ENCODE peak calls at places on chromosomes 13 and 19, in five cellular contexts. R is tibial artery, K is tibial nerve, X is heart left ventricle, L is body of pancreas. E is an unnamed sample.

GRCh38 chr13:42984691-42985090 is 7.3 kb downstream of the EPSTI1 start:
- DNase-seq in X (no peak), L (no peak), K (no peak), R (no peak), E (no peak)

GRCh38 chr19:56066152-56067023 is 54.7 kb downstream of the ZNF787 start:
- DNase-seq in R (peak; percentile 33), X (peak; percentile 80), L (peak; percentile 74), K (no peak), E (peak; percentile 79)

GRCh38 chr13:37485766-37486165 is 112.8 kb downstream of the POSTN start:
- DNase-seq in X (no peak), R (no peak), L (no peak), K (no peak), E (no peak)

GRCh38 chr13:41780736-41781708 is 179.9 kb downstream of the VWA8 start:
- DNase-seq in R (no peak), X (no peak), K (no peak), L (peak; percentile 13), E (no peak)

GRCh38 chr19:28960586-28960985 is 252.4 kb downstream of the UQCRFS1 start:
- DNase-seq in K (no peak), X (no peak), L (no peak), R (no peak), E (no peak)

GRCh38 chr13:91667486-91667885 is 269.1 kb downstream of the GPC5 start:
- DNase-seq in L (no peak), R (no peak), K (no peak), X (no peak), E (no peak)

GRCh38 chr13:114199961-114200672 is 21.1 kb downstream of the CFAP97D2 start:
- DNase-seq in R (no peak), L (no peak), X (no peak), K (no peak), E (no peak)

GRCh38 chr13:60482012-60482411 is 85.0 kb downstream of the TDRD3 start:
- DNase-seq in K (no peak), R (no peak), X (no peak), L (no peak), E (no peak)

GRCh38 chr13:27131202-27131623 is 40.4 kb downstream of the USP12 start:
- DNase-seq in R (no peak), X (no peak), K (no peak), L (no peak), E (peak; percentile 44)

GRCh38 chr19:39890755-39891551 is 43.5 kb downstream of the FCGBP start:
- DNase-seq in L (no peak), R (no peak), K (no peak), X (no peak), E (no peak)

GRCh38 chr13:97629601-97630272 is 195.8 kb downstream of the RAP2A start:
- DNase-seq in R (no peak), K (no peak), L (peak; percentile 39), X (no peak), E (no peak)

GRCh38 chr13:47433461-47434005 is 536.7 kb upstream of the HTR2A start:
- DNase-seq in R (no peak), X (no peak), L (no peak), K (no peak), E (no peak)

GRCh38 chr13:114339779-114340534 is 25.7 kb downstream of the CHAMP1 start:
- DNase-seq in X (no peak), L (peak; percentile 74), R (no peak), K (no peak), E (no peak)

GRCh38 chr19:41226053-41226873 is 7.2 kb downstream of the AXL start:
- DNase-seq in K (peak; percentile 47), R (peak; percentile 68), L (peak; percentile 62), X (peak; percentile 81), E (peak; percentile 67)

GRCh38 chr13:78978381-78978998 is 319.5 kb upstream of the OBI1 start:
- DNase-seq in K (peak; percentile 85), X (no peak), R (no peak), L (peak; percentile 67), E (no peak)

GRCh38 chr13:51781246-51782022 is 22.5 kb downstream of the DHRS12 start:
- DNase-seq in L (peak; percentile 83), K (no peak), X (no peak), R (no peak), E (peak; percentile 57)

GRCh38 chr19:11767633-11768133 is 883 bp downstream of the ZNF441 start:
- DNase-seq in K (peak; percentile 19), X (peak; percentile 69), R (peak; percentile 45), L (peak; percentile 74), E (no peak)

GRCh38 chr19:46411088-46412033 is 2.0 kb downstream of the CCDC8 start:
- DNase-seq in R (no peak), K (no peak), X (no peak), L (no peak), E (no peak)
- H3K4me1 ChIP-seq in R (peaks cover 4% of the 10 kb centered on the region), K (peaks cover 61% of the 10 kb centered on the region), X (no peaks in the 10 kb centered on the region), L (peaks cover 57% of the 10 kb centered on the region), E (peaks cover 3% of the 10 kb centered on the region)

GRCh38 chr19:13099073-13099999 is 3.3 kb downstream of the LYL1 start:
- DNase-seq in R (peak; percentile 70), K (peak; percentile 52), L (peak; percentile 76), X (peak; percentile 92), E (peak; percentile 78)

GRCh38 chr19:13100031-13100588 is 2.5 kb downstream of the LYL1 start:
- DNase-seq in R (no peak), L (no peak), X (no peak), K (no peak), E (no peak)

GRCh38 chr19:13102416-13102665 is 317 bp downstream of the LYL1 start:
- DNase-seq in R (no peak), L (no peak), X (no peak), K (no peak), E (no peak)

GRCh38 chr19:13101590-13102415 is 855 bp downstream of the LYL1 start:
- DNase-seq in K (no peak), L (no peak), R (no peak), X (no peak), E (no peak)

GRCh38 chr19:13100871-13101589 is 1.6 kb downstream of the LYL1 start:
- DNase-seq in L (no peak), X (no peak), K (no peak), R (no peak), E (no peak)
- H3K4me1 ChIP-seq in L (peaks cover 31% of the 10 kb centered on the region), X (peaks cover 34% of the 10 kb centered on the region), K (peaks cover 79% of the 10 kb centered on the region), R (no peaks in the 10 kb centered on the region), E (no peaks in the 10 kb centered on the region)

GRCh38 chr19:15286688-15287355 is 45.5 kb downstream of the BRD4 start:
- DNase-seq in R (no peak), K (no peak), L (no peak), X (no peak), E (no peak)

GRCh38 chr19:15284091-15284490 is 48.2 kb downstream of the BRD4 start:
- DNase-seq in X (no peak), R (no peak), L (no peak), K (no peak), E (no peak)

GRCh38 chr19:15283141-15283885 is 49.0 kb downstream of the BRD4 start:
- DNase-seq in X (no peak), K (no peak), L (no peak), R (peak; percentile 52), E (no peak)

GRCh38 chr19:15285896-15286591 is 46.3 kb downstream of the BRD4 start:
- DNase-seq in L (no peak), K (no peak), R (no peak), X (no peak), E (no peak)

DNA sequence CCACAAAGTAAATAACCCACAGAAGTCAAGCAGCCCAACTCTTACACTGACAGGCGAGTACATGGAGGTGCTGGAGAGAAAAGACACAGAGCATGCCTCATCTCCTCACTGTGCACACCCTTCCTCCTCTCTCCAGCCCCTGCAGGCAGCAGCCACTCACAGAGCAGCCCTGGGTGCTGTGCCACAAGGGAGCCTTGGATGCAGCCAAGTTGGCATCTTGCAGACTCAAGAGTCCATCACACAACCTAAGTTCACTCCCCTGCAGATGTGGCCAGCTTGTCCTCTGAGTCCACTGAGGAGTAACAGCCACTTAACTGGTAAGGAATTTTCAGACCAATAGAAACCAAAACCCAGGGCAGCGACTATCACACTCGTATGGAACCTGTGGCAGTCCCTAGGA is 47.4 kb downstream of the BRD4 start:
- DNase-seq in K (no peak), L (no peak), R (no peak), X (no peak), E (no peak)
- H3K4me1 ChIP-seq in K (peaks cover 100% of the 10 kb centered on the region), L (peaks cover 91% of the 10 kb centered on the region), R (no peaks in the 10 kb centered on the region), X (peaks cover 97% of the 10 kb centered on the region), E (peaks cover 13% of the 10 kb centered on the region)

GRCh38 chr19:1270168-1270853 is 1.2 kb downstream of the CIRBP start:
- DNase-seq in K (no peak), L (peak; percentile 64), R (no peak), X (no peak), E (no peak)
- H3K4me1 ChIP-seq in K (peaks cover 89% of the 10 kb centered on the region), L (peaks cover 89% of the 10 kb centered on the region), R (peaks cover 10% of the 10 kb centered on the region), X (peaks cover 79% of the 10 kb centered on the region), E (no peaks in the 10 kb centered on the region)

DNA sequence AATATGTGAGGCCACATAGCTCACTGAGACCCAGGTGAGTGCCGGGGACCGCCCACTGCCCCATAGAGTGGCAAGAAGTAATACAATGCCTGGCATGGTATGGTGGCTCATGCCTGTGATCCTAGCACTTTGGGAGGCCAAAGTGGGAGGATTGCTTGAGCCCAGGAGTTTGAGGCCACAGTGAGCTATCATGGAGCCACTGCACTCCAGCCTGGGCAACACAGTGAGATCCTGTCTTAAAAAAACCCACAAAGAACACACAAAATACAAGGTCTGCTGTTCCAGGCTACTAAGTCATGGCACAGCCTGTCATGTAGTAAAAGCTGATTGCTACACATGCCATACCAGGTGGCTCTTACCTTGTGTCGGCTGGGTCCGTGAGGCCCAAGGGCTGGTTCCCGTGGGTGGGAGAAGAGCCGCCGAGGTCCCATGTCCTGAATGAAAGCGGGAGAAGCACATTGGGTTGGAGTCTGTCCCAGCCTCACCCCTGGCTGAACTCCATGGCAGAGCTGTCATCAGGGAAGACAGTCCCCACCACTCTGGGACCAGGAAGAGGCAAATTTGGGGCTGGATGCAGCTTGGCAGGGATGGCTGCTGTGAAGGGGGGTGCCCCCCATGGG is 3.1 kb upstream of the FDX2 start:
- DNase-seq in L (no peak), X (no peak), K (no peak), R (no peak), E (no peak)
- H3K4me1 ChIP-seq in L (peaks cover 16% of the 10 kb centered on the region), X (no peaks in the 10 kb centered on the region), K (peaks cover 18% of the 10 kb centered on the region), R (no peaks in the 10 kb centered on the region), E (no peaks in the 10 kb centered on the region)

DNA sequence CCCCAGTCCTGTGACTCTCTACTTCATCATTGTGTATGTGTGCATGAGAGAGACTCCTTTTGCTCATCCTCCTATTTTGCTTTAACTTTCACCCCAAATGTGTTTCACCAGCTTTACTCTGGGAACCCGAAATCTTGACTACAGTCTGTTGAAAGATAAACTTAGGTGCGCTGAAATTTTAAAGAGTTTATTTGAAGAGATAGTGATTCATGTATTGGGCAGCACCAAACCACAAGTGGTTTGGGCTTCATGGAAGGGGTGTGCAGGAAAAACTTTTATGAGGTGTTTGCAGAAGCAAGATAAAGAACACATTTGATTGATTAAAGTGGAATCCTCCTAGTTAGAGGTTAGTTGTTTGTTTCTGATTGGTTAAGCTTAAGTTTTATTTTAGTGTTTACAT is 50.8 kb upstream of the RFC3 start:
- DNase-seq in X (no peak), K (no peak), R (no peak), L (no peak), E (no peak)
- H3K4me1 ChIP-seq in X (no peaks in the 10 kb centered on the region), K (no peaks in the 10 kb centered on the region), R (no peaks in the 10 kb centered on the region), L (no peaks in the 10 kb centered on the region), E (no peaks in the 10 kb centered on the region)

DNA sequence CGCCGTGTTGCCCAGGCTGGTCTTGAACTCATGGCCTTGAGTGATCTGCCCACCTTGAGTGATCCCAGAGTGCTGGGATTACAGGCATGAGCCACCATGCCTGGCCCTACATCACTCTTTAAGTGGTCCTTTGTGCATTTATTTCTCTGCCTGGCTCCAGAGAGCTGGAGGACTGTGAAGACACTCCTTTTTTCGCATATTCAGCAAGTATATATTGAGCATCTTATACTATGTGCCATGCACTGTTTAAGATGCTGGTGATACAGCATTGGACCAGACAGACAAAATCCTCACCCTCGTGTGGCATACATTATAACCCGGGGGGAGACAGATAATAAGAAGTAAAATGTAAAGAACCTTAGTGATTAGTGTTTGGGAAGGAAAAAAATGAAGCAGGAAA is 66.8 kb upstream of the NPAS1 start:
- DNase-seq in R (no peak), X (no peak), K (no peak), L (no peak), E (no peak)
- H3K4me1 ChIP-seq in R (no peaks in the 10 kb centered on the region), X (peaks cover 17% of the 10 kb centered on the region), K (peaks cover 56% of the 10 kb centered on the region), L (peaks cover 27% of the 10 kb centered on the region), E (no peaks in the 10 kb centered on the region)